ENCODE peak calls at places on chromosomes 4 and X, in four cellular contexts. P is GM12878, Z is K562, G is H1. J is an unnamed sample.

GRCh38 chr4:27094785-27095184 is 234.1 kb downstream of the STIM2 start:
- DNase-seq in P (no peak), Z (no peak), G (no peak), J (no peak)

GRCh38 chr4:9999956-10000551 is 21.2 kb downstream of the SLC2A9 start:
- DNase-seq in P (no peak), Z (no peak), G (no peak), J (peak; percentile 17)

GRCh38 chr4:98430708-98431403 is 169.7 kb downstream of the RAP1GDS1 start:
- DNase-seq in P (no peak), Z (no peak), G (no peak), J (peak; percentile 96)

GRCh38 chr4:41696131-41696530 is 52.4 kb downstream of the PHOX2B start:
- DNase-seq in P (no peak), Z (no peak), G (no peak), J (no peak)

GRCh38 chr4:103244251-103244650 is 46.1 kb upstream of the CENPE start:
- DNase-seq in P (no peak), Z (no peak), G (no peak), J (no peak)

GRCh38 chr4:41413670-41414069 is 124.3 kb upstream of the LIMCH1 start:
- DNase-seq in P (no peak), Z (no peak), G (no peak), J (no peak)

GRCh38 chr4:23736466-23736865 is 153.4 kb downstream of the PPARGC1A start:
- DNase-seq in P (no peak), Z (no peak), G (no peak), J (no peak)

GRCh38 chr4:25351777-25352421 is 25.2 kb upstream of the ANAPC4 start:
- DNase-seq in P (no peak), Z (no peak), G (peak; percentile 23), J (peak; percentile 72)

GRCh38 chrX:74187211-74187610 is 116.8 kb upstream of the ZCCHC13 start:
- DNase-seq in P (no peak), Z (no peak), G (no peak), J (peak; percentile 50)

GRCh38 chrX:31508338-31508737 is 436.5 kb upstream of the FTHL17 start:
- DNase-seq in P (no peak), Z (no peak), G (no peak), J (peak; percentile 60)

GRCh38 chr4:102343964-102344519 is 1.2 kb downstream of the SLC39A8 start:
- DNase-seq in P (peak; percentile 21), Z (peak; percentile 63), G (no peak), J (peak; percentile 8)

GRCh38 chr4:182955411-182955810 is 38.2 kb upstream of the DCTD start:
- DNase-seq in P (no peak), Z (no peak), G (no peak), J (peak; percentile 68)

GRCh38 chr4:82865592-82865991 is 25.4 kb downstream of the SEC31A start:
- DNase-seq in P (no peak), Z (no peak), G (no peak), J (peak; percentile 95)

GRCh38 chr4:147793973-147794690 is 62.2 kb downstream of the ARHGAP10 start:
- DNase-seq in P (no peak), Z (no peak), G (no peak), J (no peak)

GRCh38 chr4:64174247-64174882 is 234.9 kb downstream of the TECRL start:
- DNase-seq in P (no peak), Z (no peak), G (no peak), J (no peak)

GRCh38 chrX:44422631-44423030 is 79.2 kb upstream of the EFHC2 start:
- DNase-seq in P (no peak), Z (no peak), G (no peak), J (no peak)

GRCh38 chrX:129736491-129736890 is 2.3 kb upstream of the XPNPEP2 start:
- DNase-seq in P (no peak), Z (no peak), G (no peak), J (no peak)

GRCh38 chrX:13419918-13420317 is 100.1 kb upstream of the ATXN3L start:
- DNase-seq in P (no peak), Z (no peak), G (no peak), J (no peak)

GRCh38 chr4:56130609-56131150 is 181.9 kb downstream of the CEP135 start:
- DNase-seq in P (no peak), Z (no peak), G (no peak), J (no peak)

GRCh38 chrX:106302304-106302703 is 134.2 kb downstream of the PWWP3B start:
- DNase-seq in P (no peak), Z (no peak), G (no peak), J (no peak)

GRCh38 chr4:101282076-101282844 is 65.1 kb downstream of the PPP3CA start:
- DNase-seq in P (no peak), Z (no peak), G (no peak), J (no peak)

GRCh38 chr4:142983612-142984011 is 137.5 kb upstream of the INPP4B start:
- DNase-seq in P (no peak), Z (no peak), G (no peak), J (no peak)

GRCh38 chr4:2083116-2083825 is 24.1 kb downstream of the NAT8L start:
- DNase-seq in P (no peak), Z (no peak), G (no peak), J (no peak)

GRCh38 chr4:2689825-2690700 is 66.1 kb downstream of the TNIP2 start:
- DNase-seq in P (peak; percentile 51), Z (no peak), G (no peak), J (no peak)

GRCh38 chr4:105657117-105657765 is 51.2 kb downstream of the INTS12 start:
- DNase-seq in P (no peak), Z (no peak), G (no peak), J (no peak)

GRCh38 chr4:186486172-186486571 is 69.2 kb downstream of the MTNR1A start:
- DNase-seq in P (no peak), Z (no peak), G (no peak), J (peak; percentile 4)

GRCh38 chr4:156933633-156934258 is 37.9 kb downstream of the PDGFC start:
- DNase-seq in P (no peak), Z (no peak), G (no peak), J (peak; percentile 95)

GRCh38 chrX:101450951-101451350 is 34.3 kb upstream of the ARMCX4 start:
- DNase-seq in P (no peak), Z (no peak), G (no peak), J (peak; percentile 30)

GRCh38 chr4:72568959-72569718 is at the start of gene ADAMTS3:
- DNase-seq in P (no peak), Z (peak; percentile 80), G (peak; percentile 43), J (peak; percentile 33)

GRCh38 chrX:113975441-113975840 is 608.4 kb upstream of the HTR2C start:
- DNase-seq in P (no peak), Z (no peak), G (no peak), J (no peak)

GRCh38 chrX:68196939-68197791 is 236.1 kb downstream of the OPHN1 start:
- DNase-seq in P (no peak), Z (peak; percentile 53), G (no peak), J (peak; percentile 57)

GRCh38 chr4:169438057-169438480 is 167.3 kb upstream of the SH3RF1 start:
- DNase-seq in P (peak; percentile 55), Z (no peak), G (no peak), J (no peak)

DNA sequence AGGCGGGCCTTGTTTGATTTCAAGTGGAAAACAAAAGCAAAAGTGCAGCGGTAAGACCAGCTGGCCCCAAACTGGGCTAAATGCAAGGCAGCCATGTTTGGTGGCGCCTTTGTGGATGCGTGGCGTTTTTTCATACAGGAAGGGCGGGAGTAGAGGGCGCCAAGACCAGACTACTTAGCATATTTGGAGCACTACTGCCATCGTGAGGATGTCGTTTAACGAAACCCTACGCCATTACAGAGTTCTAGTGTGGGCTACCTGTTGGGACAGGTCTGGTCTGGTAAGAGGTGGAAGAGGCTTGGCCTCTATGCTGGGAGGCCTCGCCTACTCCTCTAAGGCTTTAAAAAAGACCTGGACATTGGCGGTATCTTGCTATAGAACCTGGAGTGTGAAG is 230.7 kb upstream of the STK26 start:
- DNase-seq in P (peak; percentile 98), Z (no peak), G (no peak), J (peak; percentile 94)
- TF ChIP-seq CTCF in P (peak; percentile 49), Z (no peak), G (no peak), J (peak; percentile 65)

DNA sequence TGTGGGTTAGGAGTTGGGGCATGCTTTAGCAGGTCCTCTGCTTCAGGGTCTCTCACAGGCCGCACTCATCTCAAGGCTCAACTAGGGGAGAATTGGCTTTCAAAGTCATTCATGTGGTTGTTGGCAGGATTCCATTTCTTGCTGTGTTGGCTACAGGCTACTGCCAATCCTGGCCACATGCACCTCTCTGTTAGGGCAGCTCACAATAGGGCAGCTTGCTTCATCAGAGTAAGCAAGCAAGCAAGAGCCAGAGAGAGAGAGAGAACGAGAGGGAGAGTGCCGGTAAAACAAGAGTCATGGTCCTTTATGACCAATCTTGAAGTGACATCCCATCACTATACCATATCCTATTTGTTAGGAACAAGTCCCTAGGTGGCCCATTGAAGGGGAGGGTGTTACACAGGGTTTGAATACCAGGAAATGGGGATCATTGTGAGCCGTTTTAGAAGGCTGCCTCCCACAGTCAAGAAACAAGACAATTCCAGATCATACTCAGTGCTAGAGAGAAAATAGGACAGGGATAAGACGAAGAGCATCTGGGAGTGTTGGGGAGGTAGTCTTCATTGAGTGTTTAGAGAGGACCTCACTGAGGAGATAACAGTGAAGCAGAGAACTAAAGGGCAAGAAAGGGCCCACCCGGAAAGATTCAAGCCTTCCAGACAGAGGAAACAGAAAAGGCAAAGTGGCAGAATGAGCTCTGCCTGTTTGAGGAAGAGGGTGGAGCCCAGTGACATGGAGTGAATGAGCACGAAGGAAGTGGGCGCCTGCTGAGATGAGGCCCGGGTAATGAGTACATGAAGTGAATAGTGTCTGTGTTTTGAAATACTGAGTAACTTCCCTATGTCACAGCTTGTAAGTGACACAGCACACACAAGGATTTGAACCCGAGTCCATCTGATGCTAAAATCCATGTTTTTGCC is 32.8 kb upstream of the TLR2 start:
- DNase-seq in P (no peak), Z (no peak), G (no peak), J (no peak)
- TF ChIP-seq CHD1 in P (no peak), Z (no peak), G (no peak), J (no peak)

DNA sequence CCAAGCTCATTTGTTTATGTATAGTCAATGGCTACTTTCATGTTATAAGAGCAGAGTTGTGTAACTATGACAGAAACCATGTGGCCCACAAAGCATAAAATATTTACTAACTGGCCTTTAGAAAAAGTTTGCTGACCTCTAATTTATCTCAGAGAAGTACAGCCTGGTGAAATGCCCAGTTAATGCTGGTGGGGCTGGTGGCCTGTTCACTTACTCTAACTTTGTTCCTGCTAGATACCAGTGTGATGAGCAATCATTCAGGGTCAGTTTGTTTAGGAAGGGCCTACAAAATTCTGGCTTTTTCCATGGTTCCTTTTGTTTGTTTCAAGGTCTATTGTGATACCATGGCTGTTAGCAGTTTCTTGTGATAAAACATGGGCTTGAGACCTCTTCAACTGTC is 104.6 kb downstream of the PPP1R2C start:
- DNase-seq in P (no peak), Z (no peak), G (no peak), J (no peak)
- TF ChIP-seq CTCF in P (no peak), Z (no peak), G (no peak), J (no peak)

DNA sequence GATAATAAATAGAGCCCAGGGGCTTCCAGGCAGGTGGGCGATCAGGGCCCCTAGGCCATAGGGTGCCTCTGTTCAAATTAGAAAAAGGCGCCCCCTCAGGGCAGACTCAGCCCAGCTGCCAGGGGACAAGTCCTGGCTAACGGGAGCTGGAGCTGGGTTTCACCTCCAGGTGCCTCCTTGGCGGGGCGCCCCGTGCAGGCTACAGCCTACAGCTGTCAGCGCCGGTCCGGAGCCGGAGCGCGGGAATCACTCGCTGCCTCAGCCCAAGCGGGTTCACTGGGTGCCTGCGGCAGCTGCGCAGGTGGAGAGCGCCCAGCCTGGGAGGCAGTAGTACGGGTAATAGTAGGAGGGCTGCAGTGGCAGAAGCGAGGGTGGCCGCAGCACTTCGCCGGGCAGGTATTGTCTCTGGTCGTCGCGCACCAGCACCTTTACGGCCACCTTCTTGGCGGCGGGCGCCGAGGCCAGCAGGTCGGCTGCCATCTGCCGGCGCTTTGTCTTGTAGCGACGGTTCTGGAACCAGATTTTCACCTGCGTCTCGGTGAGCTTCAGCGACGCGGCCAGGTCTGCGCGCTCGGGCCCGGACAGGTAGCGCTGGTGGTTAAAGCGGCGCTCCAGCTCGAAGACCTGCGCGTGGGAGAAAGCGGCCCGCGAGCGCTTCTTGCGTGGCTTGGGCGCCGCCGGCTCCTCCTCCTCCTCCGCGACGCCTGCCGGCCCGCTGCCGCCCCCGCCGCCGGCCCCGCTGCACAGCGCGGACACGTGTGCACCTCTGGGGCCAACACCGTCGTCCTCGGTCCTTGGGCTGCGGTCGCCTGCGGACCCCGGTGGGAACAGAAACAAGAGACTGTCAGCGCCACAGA is 2.4 kb downstream of the NKX3-2 start:
- DNase-seq in P (no peak), Z (no peak), G (no peak), J (no peak)
- TF ChIP-seq CHD1 in P (no peak), Z (no peak), G (no peak), J (no peak)

J was measured in IMR-90.